ENCODE peak calls at places on chromosomes 1 and 21, in ten cellular contexts. One of them, this sample, is unnamed.
A peak's percentile ranks its signal among the peaks of the same experiment; 100 is the strongest.

GRCh38 chr1:29939086-29939485 is 702.8 kb downstream of the PTPRU start:
- DNase-seq in right lobe of liver: no peak
- DNase-seq in GM23248: no peak
- DNase-seq in A549: no peak
- DNase-seq in lung: no peak
- DNase-seq in ovary: no peak
- DNase-seq in adrenal gland: no peak
- DNase-seq in mesenchymal stem cell: no peak
- DNase-seq in neuronal stem cell: no peak
- DNase-seq in pancreas: no peak
- DNase-seq in this sample: no peak

GRCh38 chr1:85571830-85572229 is 8.7 kb upstream of the CCN1 start:
- DNase-seq in pancreas: no peak
- DNase-seq in ovary: no peak
- DNase-seq in neuronal stem cell: no peak
- DNase-seq in A549: no peak
- DNase-seq in right lobe of liver: no peak
- DNase-seq in mesenchymal stem cell: peak; percentile 18
- DNase-seq in adrenal gland: no peak
- DNase-seq in lung: no peak
- DNase-seq in GM23248: no peak
- DNase-seq in this sample: no peak

GRCh38 chr1:16088996-16089395 is 15.5 kb upstream of the FAM131C start:
- DNase-seq in adrenal gland: no peak
- DNase-seq in ovary: no peak
- DNase-seq in pancreas: no peak
- DNase-seq in A549: no peak
- DNase-seq in mesenchymal stem cell: peak; percentile 72
- DNase-seq in lung: no peak
- DNase-seq in neuronal stem cell: no peak
- DNase-seq in right lobe of liver: no peak
- DNase-seq in GM23248: peak; percentile 92
- DNase-seq in this sample: peak; percentile 88

GRCh38 chr1:73913025-73913424 is 285.0 kb downstream of the LRRIQ3 start:
- DNase-seq in lung: no peak
- DNase-seq in mesenchymal stem cell: no peak
- DNase-seq in A549: no peak
- DNase-seq in right lobe of liver: no peak
- DNase-seq in ovary: no peak
- DNase-seq in adrenal gland: no peak
- DNase-seq in GM23248: no peak
- DNase-seq in pancreas: no peak
- DNase-seq in neuronal stem cell: no peak
- DNase-seq in this sample: no peak

GRCh38 chr1:18299441-18300338 is 181.0 kb upstream of the KLHDC7A start:
- DNase-seq in pancreas: no peak
- DNase-seq in GM23248: peak; percentile 28
- DNase-seq in A549: peak; percentile 47
- DNase-seq in neuronal stem cell: peak; percentile 21
- DNase-seq in lung: no peak
- DNase-seq in ovary: no peak
- DNase-seq in right lobe of liver: no peak
- DNase-seq in mesenchymal stem cell: no peak
- DNase-seq in adrenal gland: no peak
- DNase-seq in this sample: no peak

GRCh38 chr1:236137285-236137852 is 5.0 kb upstream of the GPR137B start:
- DNase-seq in adrenal gland: no peak
- DNase-seq in mesenchymal stem cell: no peak
- DNase-seq in neuronal stem cell: no peak
- DNase-seq in A549: no peak
- DNase-seq in GM23248: peak; percentile 19
- DNase-seq in right lobe of liver: no peak
- DNase-seq in ovary: no peak
- DNase-seq in lung: no peak
- DNase-seq in pancreas: no peak
- DNase-seq in this sample: no peak

GRCh38 chr1:51268675-51269033 is 32.6 kb downstream of the RNF11 start:
- DNase-seq in right lobe of liver: no peak
- DNase-seq in pancreas: no peak
- DNase-seq in mesenchymal stem cell: no peak
- DNase-seq in lung: no peak
- DNase-seq in A549: no peak
- DNase-seq in GM23248: peak; percentile 57
- DNase-seq in adrenal gland: no peak
- DNase-seq in ovary: no peak
- DNase-seq in neuronal stem cell: no peak
- DNase-seq in this sample: peak; percentile 15

GRCh38 chr1:35202048-35202719 is 9.2 kb upstream of the SFPQ start:
- DNase-seq in A549: peak; percentile 81
- DNase-seq in right lobe of liver: peak; percentile 64
- DNase-seq in adrenal gland: peak; percentile 90
- DNase-seq in lung: peak; percentile 74
- DNase-seq in pancreas: no peak
- DNase-seq in GM23248: peak; percentile 90
- DNase-seq in ovary: peak; percentile 61
- DNase-seq in neuronal stem cell: peak; percentile 69
- DNase-seq in mesenchymal stem cell: peak; percentile 84
- DNase-seq in this sample: peak; percentile 94

GRCh38 chr1:8457771-8458409 is 140.0 kb downstream of the SLC45A1 start:
- DNase-seq in neuronal stem cell: no peak
- DNase-seq in adrenal gland: no peak
- DNase-seq in lung: no peak
- DNase-seq in right lobe of liver: no peak
- DNase-seq in ovary: no peak
- DNase-seq in mesenchymal stem cell: no peak
- DNase-seq in pancreas: no peak
- DNase-seq in GM23248: no peak
- DNase-seq in A549: no peak
- DNase-seq in this sample: no peak

GRCh38 chr1:56808385-56808784 is 10.8 kb downstream of the FYB2 start:
- DNase-seq in mesenchymal stem cell: no peak
- DNase-seq in pancreas: no peak
- DNase-seq in GM23248: no peak
- DNase-seq in adrenal gland: no peak
- DNase-seq in ovary: no peak
- DNase-seq in right lobe of liver: no peak
- DNase-seq in neuronal stem cell: no peak
- DNase-seq in lung: no peak
- DNase-seq in A549: no peak
- DNase-seq in this sample: no peak

GRCh38 chr1:226979517-226980121 is 39.5 kb downstream of the COQ8A start:
- DNase-seq in right lobe of liver: peak; percentile 73
- DNase-seq in adrenal gland: peak; percentile 67
- DNase-seq in neuronal stem cell: no peak
- DNase-seq in lung: no peak
- DNase-seq in pancreas: peak; percentile 75
- DNase-seq in mesenchymal stem cell: no peak
- DNase-seq in ovary: peak; percentile 21
- DNase-seq in A549: no peak
- DNase-seq in GM23248: no peak
- DNase-seq in this sample: no peak

GRCh38 chr1:7669559-7670208 is 101.4 kb upstream of the VAMP3 start:
- DNase-seq in pancreas: peak; percentile 61
- DNase-seq in A549: peak; percentile 61
- DNase-seq in mesenchymal stem cell: peak; percentile 43
- DNase-seq in right lobe of liver: no peak
- DNase-seq in neuronal stem cell: no peak
- DNase-seq in ovary: peak; percentile 41
- DNase-seq in lung: no peak
- DNase-seq in adrenal gland: peak; percentile 77
- DNase-seq in GM23248: peak; percentile 68
- DNase-seq in this sample: peak; percentile 61

GRCh38 chr21:34129971-34130597 is 56.7 kb downstream of the MRPS6 start:
- DNase-seq in GM23248: peak; percentile 52
- DNase-seq in A549: no peak
- DNase-seq in mesenchymal stem cell: peak; percentile 65
- DNase-seq in neuronal stem cell: peak; percentile 61
- DNase-seq in adrenal gland: no peak
- DNase-seq in lung: no peak
- DNase-seq in pancreas: no peak
- DNase-seq in right lobe of liver: no peak
- DNase-seq in ovary: no peak
- DNase-seq in this sample: peak; percentile 65

GRCh38 chr1:8217011-8217711 is 100.8 kb upstream of the SLC45A1 start:
- DNase-seq in ovary: peak; percentile 74
- DNase-seq in pancreas: no peak
- DNase-seq in lung: no peak
- DNase-seq in neuronal stem cell: no peak
- DNase-seq in adrenal gland: peak; percentile 71
- DNase-seq in GM23248: peak; percentile 62
- DNase-seq in mesenchymal stem cell: peak; percentile 44
- DNase-seq in right lobe of liver: peak; percentile 58
- DNase-seq in A549: no peak
- DNase-seq in this sample: no peak

GRCh38 chr1:84502892-84503291 is 3.3 kb upstream of the SPATA1 start:
- DNase-seq in right lobe of liver: no peak
- DNase-seq in mesenchymal stem cell: no peak
- DNase-seq in lung: no peak
- DNase-seq in adrenal gland: no peak
- DNase-seq in neuronal stem cell: no peak
- DNase-seq in GM23248: no peak
- DNase-seq in A549: no peak
- DNase-seq in ovary: no peak
- DNase-seq in pancreas: no peak
- DNase-seq in this sample: no peak

GRCh38 chr1:84504580-84505021 is 1.6 kb upstream of the SPATA1 start:
- DNase-seq in neuronal stem cell: no peak
- DNase-seq in GM23248: peak; percentile 71
- DNase-seq in mesenchymal stem cell: peak; percentile 81
- DNase-seq in right lobe of liver: no peak
- DNase-seq in A549: no peak
- DNase-seq in adrenal gland: no peak
- DNase-seq in pancreas: no peak
- DNase-seq in lung: no peak
- DNase-seq in ovary: no peak
- DNase-seq in this sample: peak; percentile 72

GRCh38 chr1:84506002-84506728 is at the start of the genes GNG5 and SPATA1:
- DNase-seq in ovary: peak; percentile 98
- DNase-seq in adrenal gland: peak; percentile 98
- DNase-seq in neuronal stem cell: peak; percentile 97
- DNase-seq in GM23248: peak; percentile 99
- DNase-seq in A549: peak; percentile 80
- DNase-seq in lung: peak; percentile 99
- DNase-seq in right lobe of liver: peak; percentile 99
- DNase-seq in pancreas: peak; percentile 100
- DNase-seq in mesenchymal stem cell: peak; percentile 97
- DNase-seq in this sample: peak; percentile 99

GRCh38 chr1:84506729-84507453 is 510 bp upstream of the GNG5 start:
- DNase-seq in neuronal stem cell: no peak
- DNase-seq in ovary: no peak
- DNase-seq in pancreas: no peak
- DNase-seq in adrenal gland: no peak
- DNase-seq in A549: no peak
- DNase-seq in mesenchymal stem cell: no peak
- DNase-seq in right lobe of liver: no peak
- DNase-seq in lung: no peak
- DNase-seq in GM23248: no peak
- DNase-seq in this sample: no peak

DNA sequence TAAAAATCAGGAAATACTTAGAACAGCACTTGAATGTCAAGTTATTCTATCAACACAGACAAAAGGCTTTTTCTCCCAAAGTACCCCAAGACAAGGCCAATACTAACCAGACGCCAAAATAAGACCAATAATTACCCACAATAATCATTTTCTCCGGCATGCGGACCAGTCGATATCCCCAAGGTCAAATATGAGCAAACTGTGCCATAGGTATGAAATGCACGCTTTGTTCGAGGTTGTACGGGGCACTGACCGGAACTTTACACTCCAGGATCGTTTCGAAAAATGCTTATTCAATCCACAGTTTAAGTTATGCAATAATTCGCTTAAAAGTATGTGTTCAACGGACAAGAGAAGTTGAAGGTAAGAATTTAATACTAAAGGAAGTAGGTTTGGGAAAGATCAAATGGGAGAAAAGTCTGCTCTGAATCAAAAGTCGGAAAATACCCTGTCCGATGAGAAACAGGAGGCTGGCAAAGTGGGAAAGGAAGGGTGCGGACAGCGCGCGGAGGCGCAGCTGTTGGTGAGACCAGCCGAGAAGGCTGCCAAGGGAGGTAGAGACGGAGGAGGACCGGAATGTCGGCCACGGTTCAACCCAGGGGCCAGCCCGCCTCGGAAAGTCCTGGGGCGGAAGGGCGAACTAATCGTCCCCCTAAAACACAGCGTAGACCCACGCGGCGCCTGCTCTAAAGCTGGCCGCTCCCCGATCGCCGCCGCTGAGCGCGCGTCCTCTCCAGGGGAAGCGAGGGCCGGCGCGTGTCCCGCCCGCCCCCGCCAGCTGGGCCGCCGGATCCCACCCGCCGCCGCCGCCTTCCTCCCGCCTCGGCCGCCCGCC is 802 bp upstream of the SPATA1 start:
- DNase-seq in neuronal stem cell: no peak
- DNase-seq in ovary: no peak
- DNase-seq in GM23248: peak; percentile 90
- DNase-seq in A549: peak; percentile 6
- DNase-seq in lung: peak; percentile 55
- DNase-seq in pancreas: peak; percentile 78
- DNase-seq in mesenchymal stem cell: no peak
- DNase-seq in adrenal gland: peak; percentile 75
- DNase-seq in right lobe of liver: peak; percentile 69
- DNase-seq in this sample: peak; percentile 86
- H3K4me1 ChIP-seq in neuronal stem cell: peaks cover 9% of the 10 kb centered on the region
- H3K4me1 ChIP-seq in ovary: peaks cover 1% of the 10 kb centered on the region
- H3K4me1 ChIP-seq in GM23248: peaks cover 30% of the 10 kb centered on the region
- H3K4me1 ChIP-seq in A549: peaks cover 22% of the 10 kb centered on the region
- H3K4me1 ChIP-seq in lung: peaks cover 25% of the 10 kb centered on the region
- H3K4me1 ChIP-seq in pancreas: peaks cover 34% of the 10 kb centered on the region
- H3K4me1 ChIP-seq in mesenchymal stem cell: no peaks in the 10 kb centered on the region
- H3K4me1 ChIP-seq in adrenal gland: peaks cover 13% of the 10 kb centered on the region
- H3K4me1 ChIP-seq in right lobe of liver: peaks cover 47% of the 10 kb centered on the region
- H3K4me1 ChIP-seq in this sample: peaks cover 28% of the 10 kb centered on the region

GRCh38 chr1:248786106-248786665 is 30.6 kb upstream of the LYPD8 start:
- DNase-seq in lung: no peak
- DNase-seq in right lobe of liver: no peak
- DNase-seq in adrenal gland: no peak
- DNase-seq in mesenchymal stem cell: no peak
- DNase-seq in GM23248: no peak
- DNase-seq in ovary: no peak
- DNase-seq in pancreas: no peak
- DNase-seq in A549: no peak
- DNase-seq in neuronal stem cell: no peak
- DNase-seq in this sample: no peak
- H3K9me3 ChIP-seq in lung: no peaks in the 10 kb centered on the region
- H3K9me3 ChIP-seq in right lobe of liver: no peaks in the 10 kb centered on the region
- H3K9me3 ChIP-seq in adrenal gland: no peaks in the 10 kb centered on the region
- H3K9me3 ChIP-seq in mesenchymal stem cell: no peaks in the 10 kb centered on the region
- H3K9me3 ChIP-seq in GM23248: no peaks in the 10 kb centered on the region
- H3K9me3 ChIP-seq in ovary: no peaks in the 10 kb centered on the region
- H3K9me3 ChIP-seq in pancreas: no peaks in the 10 kb centered on the region
- H3K9me3 ChIP-seq in A549: peaks cover 1% of the 10 kb centered on the region
- H3K9me3 ChIP-seq in neuronal stem cell: no peaks in the 10 kb centered on the region
- H3K9me3 ChIP-seq in this sample: no peaks in the 10 kb centered on the region

GRCh38 chr1:39620659-39621165 is 18.7 kb downstream of the HEYL start:
- DNase-seq in ovary: no peak
- DNase-seq in right lobe of liver: no peak
- DNase-seq in adrenal gland: no peak
- DNase-seq in neuronal stem cell: no peak
- DNase-seq in GM23248: no peak
- DNase-seq in lung: no peak
- DNase-seq in A549: no peak
- DNase-seq in mesenchymal stem cell: no peak
- DNase-seq in pancreas: no peak
- DNase-seq in this sample: no peak
- H3K4me1 ChIP-seq in ovary: peaks cover 3% of the 10 kb centered on the region
- H3K4me1 ChIP-seq in right lobe of liver: no peaks in the 10 kb centered on the region
- H3K4me1 ChIP-seq in adrenal gland: no peaks in the 10 kb centered on the region
- H3K4me1 ChIP-seq in neuronal stem cell: no peaks in the 10 kb centered on the region
- H3K4me1 ChIP-seq in GM23248: no peaks in the 10 kb centered on the region
- H3K4me1 ChIP-seq in lung: no peaks in the 10 kb centered on the region
- H3K4me1 ChIP-seq in A549: no peaks in the 10 kb centered on the region
- H3K4me1 ChIP-seq in mesenchymal stem cell: peaks cover 2% of the 10 kb centered on the region
- H3K4me1 ChIP-seq in pancreas: no peaks in the 10 kb centered on the region
- H3K4me1 ChIP-seq in this sample: peaks cover 9% of the 10 kb centered on the region

GRCh38 chr21:42280356-42281195 is 34.6 kb downstream of the TFF3 start:
- DNase-seq in mesenchymal stem cell: no peak
- DNase-seq in A549: no peak
- DNase-seq in lung: no peak
- DNase-seq in neuronal stem cell: no peak
- DNase-seq in ovary: no peak
- DNase-seq in GM23248: no peak
- DNase-seq in adrenal gland: no peak
- DNase-seq in right lobe of liver: no peak
- DNase-seq in pancreas: no peak
- DNase-seq in this sample: no peak
- H3K9me3 ChIP-seq in mesenchymal stem cell: no peaks in the 10 kb centered on the region
- H3K9me3 ChIP-seq in A549: no peaks in the 10 kb centered on the region
- H3K9me3 ChIP-seq in lung: no peaks in the 10 kb centered on the region
- H3K9me3 ChIP-seq in neuronal stem cell: no peaks in the 10 kb centered on the region
- H3K9me3 ChIP-seq in ovary: no peaks in the 10 kb centered on the region
- H3K9me3 ChIP-seq in GM23248: no peaks in the 10 kb centered on the region
- H3K9me3 ChIP-seq in adrenal gland: no peaks in the 10 kb centered on the region
- H3K9me3 ChIP-seq in right lobe of liver: no peaks in the 10 kb centered on the region
- H3K9me3 ChIP-seq in pancreas: no peaks in the 10 kb centered on the region
- H3K9me3 ChIP-seq in this sample: no peaks in the 10 kb centered on the region

This sample was measured in adipocyte.